ENCODE peak calls at places on chromosome 22, in four cellular contexts. A, U, Q and Y are unnamed samples.

GRCh38 chr22:40955516-40955915 is 4.3 kb downstream of the RBX1 start:
- DNase-seq in Q (no peak), A (no peak), U (no peak), Y (no peak)

GRCh38 chr22:41245917-41246499 is 5.3 kb upstream of the CHADL start:
- DNase-seq in U (peak), A (no peak), Q (no peak), Y (no peak)

GRCh38 chr22:42176271-42176670 is 45.7 kb upstream of the CYP2D6 start:
- DNase-seq in U (no peak), Q (no peak), A (no peak), Y (no peak)

GRCh38 chr22:50027639-50028537 is 15.3 kb upstream of the IL17REL start:
- DNase-seq in Q (no peak), U (no peak), A (peak), Y (peak)

GRCh38 chr22:20807315-20807752 is 33.4 kb downstream of the SERPIND1 start:
- DNase-seq in U (no peak), A (no peak), Q (no peak), Y (peak)

GRCh38 chr22:20885557-20886323 is 26.9 kb downstream of the SNAP29 start:
- DNase-seq in U (peak), Q (peak), A (peak), Y (peak)

GRCh38 chr22:19809741-19810140 is 44.9 kb downstream of the GNB1L start:
- DNase-seq in A (no peak), Q (no peak), U (no peak), Y (no peak)

GRCh38 chr22:41976961-41977566 is 7.8 kb downstream of the SEPTIN3 start:
- DNase-seq in A (no peak), Q (no peak), U (peak), Y (peak)

GRCh38 chr22:24989541-24989951 is 37.0 kb downstream of the KIAA1671 start:
- DNase-seq in A (no peak), U (no peak), Q (no peak), Y (no peak)

GRCh38 chr22:49973018-49973965 is 12.7 kb downstream of the PIM3 start:
- DNase-seq in Q (no peak), A (no peak), U (no peak), Y (no peak)

GRCh38 chr22:21927174-21927823 is 25.3 kb downstream of the PPM1F start:
- DNase-seq in Q (no peak), A (no peak), U (no peak), Y (no peak)

GRCh38 chr22:28435271-28435825 is 244.3 kb downstream of the TTC28 start:
- DNase-seq in U (no peak), Q (peak), A (no peak), Y (no peak)

GRCh38 chr22:45997077-45997774 is 20.3 kb upstream of the WNT7B start:
- DNase-seq in A (peak), Q (peak), U (peak), Y (peak)

GRCh38 chr22:25641650-25642049 is 77.2 kb downstream of the GRK3 start:
- DNase-seq in Q (no peak), A (no peak), U (no peak), Y (no peak)

GRCh38 chr22:37018815-37019308 is 385 bp downstream of the TST start:
- DNase-seq in Q (no peak), U (peak), A (peak), Y (peak)

GRCh38 chr22:46057762-46058420 is 80.9 kb upstream of the WNT7B start:
- DNase-seq in Q (no peak), A (peak), U (no peak), Y (no peak)

GRCh38 chr22:49887716-49888115 is 30.5 kb downstream of the ALG12 start:
- DNase-seq in U (no peak), Q (no peak), A (no peak), Y (no peak)

GRCh38 chr22:24304067-24304675 is 33.5 kb downstream of the SPECC1L start:
- DNase-seq in A (no peak), Q (no peak), U (no peak), Y (no peak)

GRCh38 chr22:31044262-31044861 is 36.8 kb upstream of the SMTN start:
- DNase-seq in A (peak), Q (no peak), U (no peak), Y (no peak)

GRCh38 chr22:37053310-37054077 is 2.0 kb downstream of the KCTD17 start:
- DNase-seq in Q (no peak), U (no peak), A (peak), Y (peak)

GRCh38 chr22:50136431-50137047 is 34.0 kb upstream of the PANX2 start:
- DNase-seq in Q (no peak), A (peak), U (no peak), Y (no peak)